ENCODE peak calls at places on chromosome 17, in ten cellular contexts. P, Z, Q, I, T, W, Y, N, D and R are unnamed samples.

GRCh38 chr17:30074726-30075125 is 41.9 kb upstream of the NSRP1 start:
- DNase-seq in P (no peak), Z (no peak), Q (no peak), I (no peak), T (no peak), W (no peak), Y (no peak), N (no peak), D (peak; percentile 14), R (peak; percentile 71)

GRCh38 chr17:49738456-49739163 is 25.3 kb downstream of the FAM117A start:
- DNase-seq in P (no peak), Z (no peak), Q (no peak), I (no peak), T (no peak), W (no peak), Y (no peak), N (no peak), D (no peak), R (no peak)

GRCh38 chr17:79778504-79779087 is 648 bp downstream of the CBX2 start:
- DNase-seq in P (no peak), Z (no peak), Q (no peak), I (no peak), T (peak; percentile 36), W (no peak), Y (peak; percentile 62), N (no peak), D (no peak), R (no peak)

GRCh38 chr17:596763-597644 is 117.6 kb downstream of the VPS53 start:
- DNase-seq in P (no peak), Z (no peak), Q (no peak), I (no peak), T (no peak), W (no peak), Y (no peak), N (peak; percentile 51), D (peak; percentile 93), R (peak; percentile 87)

GRCh38 chr17:18028114-18028513 is 10.9 kb downstream of the ATPAF2 start:
- DNase-seq in P (no peak), Z (no peak), Q (no peak), I (no peak), T (no peak), W (no peak), Y (no peak), N (no peak), D (no peak), R (no peak)

GRCh38 chr17:31477417-31478055 is 86.1 kb downstream of the RAB11FIP4 start:
- DNase-seq in P (no peak), Z (no peak), Q (no peak), I (no peak), T (no peak), W (no peak), Y (no peak), N (no peak), D (no peak), R (no peak)

GRCh38 chr17:82813299-82814051 is 26.3 kb downstream of the ZNF750 start:
- DNase-seq in P (no peak), Z (no peak), Q (no peak), I (no peak), T (no peak), W (no peak), Y (no peak), N (no peak), D (no peak), R (no peak)

GRCh38 chr17:35056013-35056412 is 7.5 kb downstream of the RFFL start:
- DNase-seq in P (no peak), Z (no peak), Q (no peak), I (no peak), T (no peak), W (no peak), Y (no peak), N (peak; percentile 61), D (no peak), R (no peak)

GRCh38 chr17:14061666-14062560 is 7.4 kb upstream of the COX10 start:
- DNase-seq in P (no peak), Z (no peak), Q (no peak), I (no peak), T (no peak), W (no peak), Y (no peak), N (no peak), D (peak; percentile 90), R (peak; percentile 80)

GRCh38 chr17:31394544-31394943 is 3.1 kb downstream of the RAB11FIP4 start:
- DNase-seq in P (no peak), Z (no peak), Q (peak; percentile 50), I (peak; percentile 36), T (peak; percentile 70), W (no peak), Y (peak; percentile 85), N (peak; percentile 39), D (peak; percentile 67), R (peak; percentile 87)

GRCh38 chr17:78746263-78746948 is 35.7 kb downstream of the CYTH1 start:
- DNase-seq in P (no peak), Z (no peak), Q (no peak), I (no peak), T (no peak), W (no peak), Y (no peak), N (no peak), D (no peak), R (no peak)

GRCh38 chr17:42361781-42362186 is 26.5 kb downstream of the STAT3 start:
- DNase-seq in P (no peak), Z (no peak), Q (peak; percentile 54), I (no peak), T (no peak), W (no peak), Y (no peak), N (no peak), D (no peak), R (no peak)

GRCh38 chr17:29906969-29907368 is 23.1 kb downstream of the SSH2 start:
- DNase-seq in P (no peak), Z (no peak), Q (no peak), I (no peak), T (no peak), W (no peak), Y (no peak), N (no peak), D (no peak), R (no peak)

GRCh38 chr17:82367724-82368524 is 3.6 kb upstream of the UTS2R start:
- DNase-seq in P (no peak), Z (peak; percentile 92), Q (no peak), I (no peak), T (no peak), W (no peak), Y (peak; percentile 71), N (no peak), D (peak; percentile 40), R (no peak)

GRCh38 chr17:66571745-66572144 is 263.2 kb upstream of the CACNG5 start:
- DNase-seq in P (no peak), Z (no peak), Q (no peak), I (no peak), T (no peak), W (no peak), Y (no peak), N (no peak), D (no peak), R (no peak)